ENCODE peak calls at places on chromosomes 11 and 22, in eight cellular contexts. Q, S, V, J, A, M, Y and K are unnamed samples.
A peak's percentile ranks its signal among the peaks of the same experiment; 100 is the strongest.

GRCh38 chr22:44026630-44027511 is 2.8 kb downstream of the PARVB start:
- DNase-seq in Q (peak; percentile 74), S (no peak), V (peak; percentile 82), J (peak; percentile 62), A (peak; percentile 63), M (peak; percentile 88), Y (peak; percentile 57), K (peak; percentile 79)

GRCh38 chr22:29313126-29314071 is 2.1 kb downstream of the RASL10A start:
- DNase-seq in Q (no peak), S (peak; percentile 89), V (no peak), J (peak; percentile 65), A (no peak), M (peak; percentile 64), Y (peak; percentile 47), K (peak; percentile 79)

GRCh38 chr11:10397226-10397987 is 57.7 kb upstream of the AMPD3 start:
- DNase-seq in Q (no peak), S (no peak), V (no peak), J (no peak), A (peak; percentile 41), M (no peak), Y (no peak), K (no peak)

GRCh38 chr22:22877523-22878210 is 9.9 kb upstream of the IGLL5 start:
- DNase-seq in Q (peak; percentile 18), S (peak; percentile 89), V (peak; percentile 98), J (peak; percentile 76), A (peak; percentile 45), M (peak; percentile 65), Y (peak; percentile 63), K (no peak)

GRCh38 chr11:19976281-19976941 is 183.9 kb downstream of the DBX1 start:
- DNase-seq in Q (no peak), S (no peak), V (no peak), J (no peak), A (no peak), M (no peak), Y (no peak), K (no peak)

GRCh38 chr11:1891831-1892115 is at the start of gene PRR33:
- DNase-seq in Q (no peak), S (no peak), V (no peak), J (no peak), A (no peak), M (no peak), Y (no peak), K (no peak)

GRCh38 chr11:21115999-21116398 is 446.6 kb downstream of the NELL1 start:
- DNase-seq in Q (no peak), S (no peak), V (no peak), J (no peak), A (no peak), M (no peak), Y (no peak), K (no peak)

GRCh38 chr11:121958978-121959340 is 157.1 kb downstream of the BLID start:
- DNase-seq in Q (no peak), S (no peak), V (no peak), J (peak; percentile 44), A (peak; percentile 21), M (no peak), Y (no peak), K (no peak)

GRCh38 chr22:25419247-25420113 is 145.0 kb upstream of the GRK3 start:
- DNase-seq in Q (no peak), S (no peak), V (peak; percentile 24), J (peak; percentile 52), A (peak; percentile 47), M (peak; percentile 63), Y (peak; percentile 58), K (no peak)

GRCh38 chr11:59899532-59899931 is 20.9 kb downstream of the OOSP3 start:
- DNase-seq in Q (no peak), S (peak; percentile 27), V (peak; percentile 13), J (no peak), A (no peak), M (no peak), Y (no peak), K (no peak)

GRCh38 chr11:108498046-108498815 is at the start of gene POGLUT3:
- DNase-seq in Q (peak; percentile 4), S (peak; percentile 76), V (peak; percentile 81), J (peak; percentile 71), A (peak; percentile 49), M (peak; percentile 70), Y (peak; percentile 58), K (peak; percentile 79)

GRCh38 chr11:67372232-67372992 is 986 bp downstream of the CLCF1 start:
- DNase-seq in Q (no peak), S (peak; percentile 52), V (peak; percentile 67), J (no peak), A (no peak), M (no peak), Y (no peak), K (peak; percentile 51)

GRCh38 chr22:45877651-45878050 is 99.3 kb downstream of the WNT7B start:
- DNase-seq in Q (no peak), S (no peak), V (no peak), J (no peak), A (no peak), M (peak; percentile 25), Y (no peak), K (no peak)

GRCh38 chr22:42596376-42596775 is 18.3 kb downstream of the POLDIP3 start:
- DNase-seq in Q (no peak), S (no peak), V (no peak), J (peak; percentile 79), A (no peak), M (no peak), Y (no peak), K (no peak)

GRCh38 chr11:1868636-1869291 is 15.9 kb downstream of the LSP1 start:
- DNase-seq in Q (no peak), S (no peak), V (no peak), J (no peak), A (no peak), M (peak; percentile 64), Y (no peak), K (peak; percentile 78)

GRCh38 chr22:41915035-41915782 is at the start of gene SHISA8:
- DNase-seq in Q (no peak), S (peak; percentile 73), V (peak; percentile 61), J (peak; percentile 64), A (peak; percentile 7), M (no peak), Y (no peak), K (peak; percentile 56)

GRCh38 chr11:5891216-5891800 is 1.7 kb upstream of the OR52E5 start:
- DNase-seq in Q (no peak), S (peak; percentile 36), V (peak; percentile 20), J (peak; percentile 15), A (peak; percentile 6), M (no peak), Y (peak; percentile 16), K (no peak)

DNA sequence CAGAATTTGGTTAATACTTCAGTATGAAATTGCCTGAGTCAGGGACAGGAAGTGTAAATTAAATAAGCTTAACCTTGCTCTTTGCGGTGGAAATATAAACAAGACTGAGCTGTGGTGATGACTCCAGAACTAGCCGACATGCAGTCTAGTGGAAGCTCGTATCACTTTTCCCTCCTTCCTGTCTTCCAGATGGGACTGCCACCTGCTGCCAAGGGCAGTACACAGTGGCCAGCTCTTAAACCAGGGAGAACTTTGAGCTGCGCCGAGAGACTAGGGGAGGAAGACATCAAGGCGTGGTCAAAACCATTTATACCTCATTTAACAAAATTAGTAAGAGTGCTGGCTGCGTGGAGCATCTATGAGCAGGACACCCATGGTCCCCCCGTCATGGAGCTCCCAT is 31.3 kb upstream of the CTTN start:
- DNase-seq in Q (no peak), S (no peak), V (no peak), J (no peak), A (peak; percentile 88), M (no peak), Y (peak; percentile 50), K (no peak)
- H3K36me3 ChIP-seq in Q (no peaks in the 10 kb centered on the region), S (peaks cover 18% of the 10 kb centered on the region), V (peaks cover 47% of the 10 kb centered on the region), J (peaks cover 15% of the 10 kb centered on the region), A (peaks cover 21% of the 10 kb centered on the region), M (no peaks in the 10 kb centered on the region), Y (peaks cover 4% of the 10 kb centered on the region), K (no peaks in the 10 kb centered on the region)

GRCh38 chr11:13999704-14000103 is 37.2 kb downstream of the SPON1 start:
- DNase-seq in Q (no peak), S (no peak), V (no peak), J (no peak), A (no peak), M (no peak), Y (no peak), K (no peak)

GRCh38 chr11:13993096-13993760 is 30.7 kb downstream of the SPON1 start:
- DNase-seq in Q (no peak), S (no peak), V (peak; percentile 3), J (no peak), A (no peak), M (no peak), Y (no peak), K (no peak)

GRCh38 chr11:14001597-14001996 is 39.1 kb downstream of the SPON1 start:
- DNase-seq in Q (no peak), S (no peak), V (no peak), J (no peak), A (no peak), M (no peak), Y (no peak), K (no peak)

GRCh38 chr11:13997881-13998280 is 35.4 kb downstream of the SPON1 start:
- DNase-seq in Q (no peak), S (no peak), V (no peak), J (no peak), A (no peak), M (no peak), Y (no peak), K (no peak)
- TF ChIP-seq CTCF in Q (no peak), S (no peak), V (no peak), J (no peak), A (no peak), M (no peak), Y (no peak), K (no peak)

DNA sequence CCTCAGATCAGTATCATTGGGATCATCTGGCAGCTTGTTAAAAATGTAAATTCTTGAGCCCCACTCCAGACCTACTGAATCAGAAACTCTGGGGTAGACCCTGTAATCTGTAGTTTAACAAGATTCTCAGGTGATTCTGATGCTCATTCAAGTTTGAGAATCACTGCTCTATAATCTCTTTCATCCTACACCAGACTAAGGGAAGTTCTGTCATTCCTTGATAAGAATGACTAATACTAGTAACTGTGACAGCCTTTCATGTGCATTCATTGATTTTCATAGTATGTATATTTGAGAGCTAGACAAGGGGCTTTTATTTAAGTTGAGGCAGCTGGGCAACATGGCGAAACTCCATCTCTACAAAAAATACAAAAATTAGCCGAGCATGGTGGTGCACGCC is 30.0 kb downstream of the NAT10 start:
- DNase-seq in Q (no peak), S (no peak), V (no peak), J (no peak), A (no peak), M (no peak), Y (no peak), K (no peak)
- H3K36me3 ChIP-seq in Q (no peaks in the 10 kb centered on the region), S (peaks cover 35% of the 10 kb centered on the region), V (peaks cover 96% of the 10 kb centered on the region), J (peaks cover 45% of the 10 kb centered on the region), A (peaks cover 73% of the 10 kb centered on the region), M (peaks cover 15% of the 10 kb centered on the region), Y (peaks cover 35% of the 10 kb centered on the region), K (peaks cover 27% of the 10 kb centered on the region)

DNA sequence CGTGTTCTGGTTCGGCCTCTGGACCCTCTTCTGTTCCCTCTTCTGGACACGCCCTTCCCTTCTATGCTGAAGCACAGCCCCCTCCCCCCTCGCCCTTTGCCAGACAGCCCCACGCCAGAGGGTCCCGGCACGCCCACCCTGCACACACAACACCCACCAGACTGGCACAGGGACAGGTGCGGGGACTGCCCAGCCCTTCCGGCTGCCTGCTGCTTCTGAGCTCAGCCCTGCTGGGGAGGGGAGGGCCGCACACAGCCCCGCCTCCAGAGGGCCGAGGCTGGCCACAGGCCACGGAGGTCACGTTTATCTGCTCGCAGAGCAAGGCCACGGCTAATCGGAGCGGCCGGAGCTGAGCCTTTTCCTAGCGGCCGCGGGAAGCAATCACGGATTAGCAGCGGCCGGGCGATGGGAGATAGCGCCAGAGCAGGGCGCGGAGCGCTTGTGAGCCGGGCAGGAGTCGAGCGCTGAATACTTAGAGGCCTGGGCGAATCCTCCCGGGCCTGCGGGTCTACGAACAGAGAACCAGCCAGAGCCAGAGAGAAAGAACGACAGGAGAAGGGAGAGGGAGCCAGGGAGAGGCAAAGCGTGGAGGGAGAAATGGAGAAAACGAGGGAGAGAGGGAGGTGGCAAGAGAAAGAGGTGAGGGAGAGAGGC is 21.5 kb downstream of the OTUB1 start:
- DNase-seq in Q (peak; percentile 54), S (peak; percentile 95), V (peak; percentile 97), J (peak; percentile 63), A (no peak), M (peak; percentile 77), Y (peak; percentile 18), K (peak; percentile 86)
- TF ChIP-seq CTCF in Q (no peak), S (no peak), V (peak; percentile 60), J (peak; percentile 34), A (no peak), M (no peak), Y (peak; percentile 19), K (peak; percentile 27)